ENCODE peak calls at places on chromosome 2, in four cellular contexts. E, F, G and Z are unnamed samples.

GRCh38 chr2:72915907-72916742 is 1.2 kb upstream of the EMX1 start:
- DNase-seq in E (peak), F (peak), G (peak), Z (no peak)

GRCh38 chr2:182941121-182941713 is 74.8 kb upstream of the FRZB start:
- DNase-seq in E (no peak), F (no peak), G (peak), Z (no peak)

GRCh38 chr2:170597705-170598420 is 117.3 kb upstream of the SP5 start:
- DNase-seq in E (no peak), F (no peak), G (no peak), Z (no peak)

GRCh38 chr2:170715932-170716777 is 1.0 kb downstream of the SP5 start:
- DNase-seq in E (no peak), F (peak), G (no peak), Z (no peak)

GRCh38 chr2:24385366-24385765 is 25.0 kb upstream of the ITSN2 start:
- DNase-seq in E (no peak), F (no peak), G (no peak), Z (no peak)

GRCh38 chr2:25417715-25418369 is 76.1 kb upstream of the DNMT3A start:
- DNase-seq in E (no peak), F (no peak), G (no peak), Z (no peak)

GRCh38 chr2:68594674-68595492 is 48.5 kb upstream of the PROKR1 start:
- DNase-seq in E (no peak), F (peak), G (peak), Z (peak)

GRCh38 chr2:239719791-239720410 is 305.2 kb downstream of the NDUFA10 start:
- DNase-seq in E (no peak), F (peak), G (no peak), Z (no peak)

GRCh38 chr2:134140251-134140661 is 113.6 kb upstream of the MGAT5 start:
- DNase-seq in E (no peak), F (no peak), G (no peak), Z (no peak)

GRCh38 chr2:7685342-7686015 is 768.3 kb downstream of the RNF144A start:
- DNase-seq in E (no peak), F (no peak), G (peak), Z (peak)

GRCh38 chr2:162244559-162245031 is 1.4 kb upstream of the FAP start:
- DNase-seq in E (no peak), F (no peak), G (peak), Z (peak)

GRCh38 chr2:154375625-154376020 is 322.9 kb upstream of the KCNJ3 start:
- DNase-seq in E (peak), F (no peak), G (peak), Z (no peak)

GRCh38 chr2:102660574-102660973 is 41.2 kb downstream of the SLC9A2 start:
- DNase-seq in E (no peak), F (no peak), G (no peak), Z (no peak)

GRCh38 chr2:48529189-48529588 is 765 bp upstream of the STON1 start:
- DNase-seq in E (no peak), F (peak), G (no peak), Z (no peak)

GRCh38 chr2:118975133-118975532 is 33.1 kb downstream of the MARCO start:
- DNase-seq in E (peak), F (no peak), G (no peak), Z (no peak)

GRCh38 chr2:213644926-213645325 is 360.7 kb downstream of the SPAG16 start:
- DNase-seq in E (no peak), F (no peak), G (no peak), Z (no peak)

GRCh38 chr2:109393211-109393610 is 220.6 kb downstream of the SEPTIN10 start:
- DNase-seq in E (no peak), F (no peak), G (no peak), Z (no peak)

GRCh38 chr2:11827547-11827946 is 81.1 kb downstream of the LPIN1 start:
- DNase-seq in E (no peak), F (no peak), G (no peak), Z (no peak)

GRCh38 chr2:33214436-33214835 is 262.0 kb upstream of the RASGRP3 start:
- DNase-seq in E (no peak), F (no peak), G (peak), Z (peak)

GRCh38 chr2:182291296-182291695 is 135.5 kb downstream of the PDE1A start:
- DNase-seq in E (no peak), F (no peak), G (peak), Z (peak)

GRCh38 chr2:210180494-210180893 is 9.3 kb upstream of the KANSL1L start:
- DNase-seq in E (no peak), F (no peak), G (no peak), Z (no peak)

GRCh38 chr2:7633556-7634153 is 716.4 kb downstream of the RNF144A start:
- DNase-seq in E (no peak), F (no peak), G (no peak), Z (no peak)

GRCh38 chr2:164479460-164479859 is 141.8 kb downstream of the GRB14 start:
- DNase-seq in E (peak), F (peak), G (peak), Z (peak)

GRCh38 chr2:19349911-19350677 is 8.3 kb downstream of the OSR1 start:
- DNase-seq in E (peak), F (peak), G (peak), Z (no peak)

GRCh38 chr2:69915050-69915945 is at the start of gene MXD1:
- DNase-seq in E (no peak), F (peak), G (peak), Z (no peak)

GRCh38 chr2:237495521-237496117 is 8.6 kb downstream of the MLPH start:
- DNase-seq in E (no peak), F (no peak), G (no peak), Z (no peak)

GRCh38 chr2:129779783-129780182 is 199.7 kb upstream of the RAB6C start:
- DNase-seq in E (no peak), F (peak), G (no peak), Z (no peak)

GRCh38 chr2:172108587-172108930 is 5.9 kb upstream of the DLX2 start:
- DNase-seq in E (peak), F (no peak), G (no peak), Z (no peak)

GRCh38 chr2:98148968-98149697 is 62.2 kb downstream of the VWA3B start:
- DNase-seq in E (no peak), F (peak), G (peak), Z (peak)

GRCh38 chr2:200486529-200486928 is 23.3 kb downstream of the KCTD18 start:
- DNase-seq in E (no peak), F (no peak), G (no peak), Z (peak)

GRCh38 chr2:141728142-141728541 is 402.7 kb downstream of the LRP1B start:
- DNase-seq in E (no peak), F (no peak), G (no peak), Z (no peak)

GRCh38 chr2:38751043-38751846 is at the start of gene SRSF7:
- DNase-seq in E (peak), F (peak), G (peak), Z (peak)

GRCh38 chr2:38750793-38751042 is 443 bp downstream of the SRSF7 start:
- DNase-seq in E (no peak), F (no peak), G (no peak), Z (no peak)

GRCh38 chr2:38754049-38754448 is 2.9 kb upstream of the SRSF7 start:
- DNase-seq in E (no peak), F (no peak), G (no peak), Z (no peak)

GRCh38 chr2:38750011-38750792 is 959 bp downstream of the SRSF7 start:
- DNase-seq in E (peak), F (no peak), G (no peak), Z (peak)

GRCh38 chr2:38751847-38752410 is 768 bp upstream of the SRSF7 start:
- DNase-seq in E (peak), F (no peak), G (no peak), Z (peak)
- H3K14ac ChIP-seq in E (peak), F (peak), G (no peak), Z (peak)

GRCh38 chr2:128361376-128362131 is 42.9 kb upstream of the HS6ST1 start:
- DNase-seq in E (no peak), F (no peak), G (no peak), Z (no peak)
- H3K14ac ChIP-seq in E (peak), F (peak), G (peak), Z (peak)

DNA sequence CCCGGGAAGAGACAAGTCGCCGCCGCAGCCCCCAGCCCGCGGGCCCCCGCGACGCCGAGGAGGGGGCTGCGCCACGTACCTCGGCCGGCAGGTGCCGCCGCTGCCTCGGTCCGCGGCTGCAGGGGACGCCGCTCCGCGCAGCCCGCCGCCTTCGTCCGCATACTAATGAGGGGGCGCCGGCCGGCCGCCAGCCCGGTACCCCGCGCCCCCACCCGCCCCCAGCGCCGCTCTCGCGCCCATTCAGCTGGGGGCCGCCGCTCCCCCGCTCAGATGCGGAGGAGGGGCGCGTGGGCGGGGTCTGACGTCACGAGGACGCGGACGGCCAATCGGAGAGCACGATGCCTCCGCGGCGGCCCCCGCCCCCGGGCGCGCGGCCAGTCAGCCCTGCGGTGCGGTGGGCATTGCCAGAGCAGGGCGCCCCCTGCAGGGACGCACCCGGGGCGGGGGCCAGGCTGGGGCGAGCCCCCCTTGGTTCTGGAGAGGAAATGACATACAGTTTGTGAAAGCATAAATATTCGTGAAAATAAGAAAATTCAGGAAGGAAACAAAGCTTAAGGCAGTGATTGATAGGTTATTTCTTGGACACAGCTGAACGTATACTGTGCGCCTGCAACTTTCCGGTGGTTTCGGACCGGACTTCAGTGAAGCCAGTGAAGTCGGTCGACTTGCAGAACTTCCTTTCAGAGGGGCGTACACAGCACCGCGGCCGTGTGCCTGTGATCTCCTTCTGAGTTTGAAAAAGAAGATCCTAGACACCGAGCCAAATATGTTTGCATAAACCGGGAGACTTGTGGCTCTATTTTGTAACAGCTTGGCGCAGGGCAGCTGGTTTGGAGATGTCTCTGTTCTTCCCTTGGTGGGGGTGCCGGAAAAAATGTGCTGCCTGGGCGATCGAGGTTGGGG is at the start of gene ST3GAL5:
- DNase-seq in E (peak), F (peak), G (peak), Z (peak)
- H3K14ac ChIP-seq in E (peak), F (peak), G (peak), Z (peak)

DNA sequence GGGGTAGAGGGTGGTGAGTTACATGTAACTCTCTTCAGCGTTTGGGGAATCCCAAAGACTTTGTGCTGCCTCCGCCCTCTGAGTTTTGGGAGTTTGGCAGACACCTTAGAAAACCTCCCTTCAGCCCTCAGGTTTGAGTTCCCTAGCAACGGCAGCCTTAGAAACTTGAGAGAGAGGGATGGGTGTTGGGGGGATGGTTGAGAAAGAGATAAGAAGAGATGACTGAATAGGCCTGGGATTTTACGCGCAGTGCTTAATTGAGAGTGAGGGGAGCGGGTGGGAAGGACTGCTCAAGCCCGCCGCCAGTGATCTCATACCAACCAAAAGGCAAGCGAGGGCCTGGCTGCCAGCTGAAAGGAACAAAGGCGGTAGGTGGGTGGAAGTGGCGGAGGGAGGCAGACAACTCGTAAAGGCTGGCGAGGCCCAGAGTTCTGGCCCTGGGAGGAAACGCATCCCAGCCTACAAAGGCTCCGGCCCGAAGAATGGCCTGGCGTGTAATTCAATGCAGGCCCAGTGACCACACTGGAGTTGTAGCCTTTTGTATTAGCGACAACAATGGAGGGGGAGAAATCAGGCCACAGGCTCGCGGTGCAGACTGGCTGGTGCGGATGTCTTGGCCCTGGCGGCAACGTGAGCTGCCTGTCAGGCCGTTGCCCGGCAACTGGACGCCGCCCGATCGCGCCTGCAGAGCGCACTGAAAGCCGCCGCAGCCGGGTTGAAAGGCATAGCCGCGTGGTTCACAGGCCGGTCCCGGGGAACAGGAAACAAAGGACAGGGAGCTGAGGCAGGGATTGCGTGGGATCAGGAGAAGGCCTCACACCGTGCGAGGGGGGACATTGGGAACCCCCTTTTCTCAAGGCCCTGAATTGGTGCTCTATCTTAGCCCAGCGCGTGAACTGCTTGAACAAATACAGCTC is 39.9 kb upstream of the DARS1 start:
- DNase-seq in E (peak), F (peak), G (peak), Z (peak)
- H3K14ac ChIP-seq in E (no peak), F (peak), G (no peak), Z (no peak)

DNA sequence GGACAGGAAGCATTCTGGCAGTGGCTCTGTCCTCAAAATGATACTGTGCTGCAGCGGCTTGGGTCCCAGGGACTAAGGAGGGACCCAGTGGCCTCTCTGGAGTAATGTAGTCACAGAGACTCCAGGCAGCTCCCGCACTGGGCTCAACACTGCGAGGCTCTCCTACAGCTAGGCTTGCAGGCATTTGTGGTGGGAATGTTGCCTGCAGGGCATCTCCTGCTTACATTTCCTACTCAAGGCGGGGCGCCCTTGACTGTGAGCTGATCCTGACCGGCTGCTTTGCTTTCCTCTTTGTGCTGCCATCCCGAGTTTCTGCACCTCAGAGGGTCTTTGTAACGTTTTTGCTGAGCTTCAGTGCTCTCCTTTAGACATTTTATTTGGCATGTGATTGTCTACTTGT is 177.4 kb upstream of the FN1 start:
- DNase-seq in E (no peak), F (peak), G (peak), Z (peak)
- H3K14ac ChIP-seq in E (no peak), F (no peak), G (peak), Z (peak)

GRCh38 chr2:16665746-16666452 is at the start of gene CYRIA:
- DNase-seq in E (peak), F (peak), G (peak), Z (no peak)
- H3K14ac ChIP-seq in E (no peak), F (peak), G (peak), Z (no peak)

DNA sequence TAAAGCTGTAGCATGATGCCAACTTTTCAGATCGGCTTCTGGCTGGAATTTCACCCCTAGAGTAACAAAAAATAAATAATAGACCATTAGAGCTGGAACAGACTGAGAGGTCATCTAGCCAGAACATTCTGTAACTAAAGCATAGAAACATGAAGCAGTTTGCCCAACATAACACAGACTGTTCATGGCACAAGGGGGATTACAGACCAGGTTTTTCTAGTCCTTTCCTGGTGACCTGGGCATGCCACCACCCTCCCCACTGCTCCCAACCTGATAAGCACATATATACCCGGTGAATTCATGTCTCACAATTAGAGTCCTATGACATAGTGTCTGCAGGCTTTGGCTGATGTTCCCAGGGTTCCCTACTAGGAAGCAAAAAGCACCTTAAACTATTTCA is 116.4 kb upstream of the PPP1CB start:
- DNase-seq in E (no peak), F (no peak), G (no peak), Z (no peak)
- H3K14ac ChIP-seq in E (no peak), F (no peak), G (no peak), Z (no peak)

GRCh38 chr2:113685471-113685870 is 58.4 kb downstream of the RABL2A start:
- DNase-seq in E (no peak), F (no peak), G (peak), Z (peak)

GRCh38 chr2:113686537-113686936 is 59.5 kb downstream of the RABL2A start:
- DNase-seq in E (no peak), F (no peak), G (no peak), Z (peak)
- H3K14ac ChIP-seq in E (no peak), F (no peak), G (no peak), Z (no peak)

GRCh38 chr2:138391956-138392355 is 109.6 kb upstream of the SPOPL start:
- DNase-seq in E (no peak), F (no peak), G (no peak), Z (peak)

GRCh38 chr2:138395565-138396306 is 105.8 kb upstream of the SPOPL start:
- DNase-seq in E (no peak), F (no peak), G (peak), Z (peak)

GRCh38 chr2:138396843-138397242 is 104.7 kb upstream of the SPOPL start:
- DNase-seq in E (no peak), F (no peak), G (no peak), Z (no peak)
- H3K14ac ChIP-seq in E (no peak), F (no peak), G (no peak), Z (no peak)

GRCh38 chr2:96894151-96894531 is 24.3 kb upstream of the SEMA4C start:
- DNase-seq in E (no peak), F (no peak), G (no peak), Z (no peak)

GRCh38 chr2:96895032-96895708 is 25.3 kb upstream of the SEMA4C start:
- DNase-seq in E (no peak), F (no peak), G (no peak), Z (no peak)

GRCh38 chr2:96898135-96898505 is 28.2 kb upstream of the SEMA4C start:
- DNase-seq in E (no peak), F (no peak), G (no peak), Z (no peak)

GRCh38 chr2:96897491-96898134 is 27.7 kb upstream of the SEMA4C start:
- DNase-seq in E (no peak), F (no peak), G (no peak), Z (peak)

GRCh38 chr2:96895709-96896651 is 26.1 kb upstream of the SEMA4C start:
- DNase-seq in E (no peak), F (peak), G (no peak), Z (no peak)
- H3K14ac ChIP-seq in E (peak), F (peak), G (no peak), Z (no peak)